ENCODE peak calls at places on chromosomes 7 and 10, in eight cellular contexts. T is tibial artery, R is heart left ventricle, B is Caco-2, M is GM20000, V is tibial nerve, H is progenitor cell of endocrine pancreas, L is H9. D is an unnamed sample.

GRCh38 chr7:43318188-43318587 is 205.7 kb downstream of the HECW1 start:
- DNase-seq in T (no peak), R (no peak), B (no peak), M (no peak), V (no peak), H (no peak), L (no peak), D (no peak)

GRCh38 chr7:80967536-80968297 is 48.9 kb upstream of the SEMA3C start:
- DNase-seq in T (no peak), R (no peak), B (no peak), M (no peak), V (no peak), H (no peak), L (no peak), D (no peak)

GRCh38 chr10:53980210-53980609 is 820.8 kb downstream of the PCDH15 start:
- DNase-seq in T (no peak), R (no peak), B (no peak), M (no peak), V (no peak), H (no peak), L (no peak), D (no peak)

GRCh38 chr10:109967739-109968088 is 40.1 kb upstream of the ADD3 start:
- DNase-seq in T (no peak), R (no peak), B (no peak), M (no peak), V (no peak), H (no peak), L (no peak), D (no peak)

GRCh38 chr10:78258303-78259030 is 224.8 kb downstream of the RPS24 start:
- DNase-seq in T (no peak), R (no peak), B (no peak), M (no peak), V (no peak), H (no peak), L (no peak), D (no peak)

GRCh38 chr10:72292223-72292691 is 18.5 kb downstream of the DDIT4 start:
- DNase-seq in T (no peak), R (no peak), B (no peak), M (no peak), V (no peak), H (no peak), L (no peak), D (no peak)

GRCh38 chr10:76352300-76352699 is 920.9 kb downstream of the LRMDA start:
- DNase-seq in T (no peak), R (no peak), B (no peak), M (no peak), V (no peak), H (no peak), L (no peak), D (no peak)

GRCh38 chr10:60575105-60575504 is 185.4 kb upstream of the ANK3 start:
- DNase-seq in T (no peak), R (no peak), B (no peak), M (no peak), V (no peak), H (no peak), L (no peak), D (no peak)

GRCh38 chr7:41792099-41792498 is 89.2 kb upstream of the INHBA start:
- DNase-seq in T (no peak), R (no peak), B (no peak), M (no peak), V (no peak), H (no peak), L (no peak), D (no peak)

GRCh38 chr10:4270116-4270515 is 485.1 kb upstream of the KLF6 start:
- DNase-seq in T (no peak), R (no peak), B (peak), M (no peak), V (no peak), H (no peak), L (no peak), D (no peak)

GRCh38 chr10:99742240-99742639 is 10.2 kb downstream of the CUTC start:
- DNase-seq in T (no peak), R (no peak), B (no peak), M (no peak), V (no peak), H (no peak), L (no peak), D (no peak)

GRCh38 chr10:89591796-89592271 is 53.2 kb downstream of the PANK1 start:
- DNase-seq in T (peak), R (peak), B (peak), M (no peak), V (no peak), H (no peak), L (no peak), D (no peak)

GRCh38 chr10:17001961-17002749 is 127.5 kb downstream of the CUBN start:
- DNase-seq in T (peak), R (peak), B (no peak), M (peak), V (no peak), H (no peak), L (no peak), D (no peak)

GRCh38 chr7:24508301-24508700 is 65.0 kb upstream of the PALS2 start:
- DNase-seq in T (no peak), R (no peak), B (peak), M (no peak), V (no peak), H (no peak), L (no peak), D (no peak)

GRCh38 chr7:130732980-130733865 is 784 bp downstream of the KLF14 start:
- DNase-seq in T (no peak), R (peak), B (peak), M (peak), V (no peak), H (peak), L (peak), D (peak)

GRCh38 chr7:105808703-105809590 is 67.5 kb downstream of the ATXN7L1 start:
- DNase-seq in T (no peak), R (no peak), B (no peak), M (peak), V (no peak), H (no peak), L (no peak), D (no peak)

GRCh38 chr7:135232087-135232486 is 1.6 kb upstream of the STRA8 start:
- DNase-seq in T (no peak), R (no peak), B (no peak), M (no peak), V (no peak), H (no peak), L (no peak), D (no peak)

GRCh38 chr7:135234727-135235126 is 1.1 kb downstream of the STRA8 start:
- DNase-seq in T (no peak), R (no peak), B (no peak), M (no peak), V (no peak), H (no peak), L (no peak), D (no peak)

GRCh38 chr7:135231686-135232085 is 2.0 kb upstream of the STRA8 start:
- DNase-seq in T (no peak), R (no peak), B (no peak), M (no peak), V (no peak), H (no peak), L (no peak), D (no peak)

GRCh38 chr7:135233570-135233969 is at the start of gene STRA8:
- DNase-seq in T (no peak), R (no peak), B (no peak), M (no peak), V (no peak), H (no peak), L (no peak), D (no peak)

DNA sequence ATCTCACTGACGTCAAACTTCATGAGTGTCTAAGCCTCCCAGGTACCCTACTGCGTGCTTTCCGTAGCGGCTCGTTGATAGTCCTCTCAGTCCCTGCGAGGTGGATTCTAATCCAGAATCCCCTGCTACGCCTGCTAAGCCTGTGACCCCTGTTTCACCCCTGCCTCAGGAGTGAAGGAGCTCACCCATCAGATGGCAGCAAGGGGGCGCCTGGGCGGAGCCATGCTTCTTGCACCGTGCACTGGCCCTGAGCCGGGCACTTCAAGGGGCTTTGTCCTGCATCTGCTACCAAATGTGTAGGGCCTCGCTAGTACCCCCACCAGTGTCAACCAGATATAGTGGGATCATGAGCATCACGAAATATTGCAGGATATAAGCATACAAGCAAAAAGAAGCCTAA is 918 bp upstream of the STRA8 start:
- DNase-seq in T (no peak), R (no peak), B (peak), M (no peak), V (no peak), H (no peak), L (peak), D (no peak)
- TF ChIP-seq CTCF in T (no peak), R (no peak), B (peak), M (no peak), V (no peak), H (no peak), L (peak), D (peak)

GRCh38 chr7:154832557-154833138 is 170.3 kb downstream of the PAXIP1 start:
- DNase-seq in T (no peak), R (no peak), B (peak), M (peak), V (no peak), H (no peak), L (peak), D (no peak)
- TF ChIP-seq CTCF in T (no peak), R (no peak), B (peak), M (peak), V (no peak), H (peak), L (peak), D (no peak)

DNA sequence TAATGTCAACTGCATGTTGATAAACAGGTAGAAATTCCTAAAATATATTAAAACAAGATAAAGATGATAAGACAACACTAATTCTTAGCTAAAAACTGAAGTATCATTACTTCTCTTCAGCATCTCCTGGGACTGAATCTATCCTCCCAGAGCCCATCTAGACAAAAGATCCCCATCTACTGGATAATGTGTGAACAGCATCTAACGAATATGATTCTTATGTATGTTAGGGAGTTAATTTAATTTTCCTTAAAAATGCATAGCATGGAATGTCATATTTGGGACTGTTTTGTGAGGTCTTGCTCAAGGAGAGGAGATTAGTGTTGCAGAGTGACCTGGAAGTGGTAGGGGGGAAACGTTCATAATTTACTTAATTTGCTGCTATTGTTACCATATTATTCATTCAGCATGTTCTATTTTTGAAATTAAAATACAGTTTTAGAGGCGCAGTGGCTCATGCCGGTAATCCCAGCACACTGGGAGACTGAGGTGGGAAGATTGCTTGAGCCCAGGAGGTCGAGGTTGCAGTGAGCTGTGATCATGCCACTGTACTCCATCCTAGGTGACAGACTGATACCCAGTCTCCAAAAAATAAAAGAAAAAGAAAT is 305.1 kb upstream of the CSTF2T start:
- DNase-seq in T (no peak), R (no peak), B (peak), M (peak), V (no peak), H (no peak), L (no peak), D (no peak)
- TF ChIP-seq CTCF in T (peak), R (peak), B (peak), M (peak), V (peak), H (peak), L (peak), D (peak)

GRCh38 chr7:98090116-98090515 is 16.5 kb upstream of the LMTK2 start:
- DNase-seq in T (no peak), R (no peak), B (no peak), M (no peak), V (no peak), H (no peak), L (no peak), D (no peak)

GRCh38 chr7:98081351-98081750 is 25.3 kb upstream of the LMTK2 start:
- DNase-seq in T (no peak), R (no peak), B (no peak), M (no peak), V (no peak), H (no peak), L (no peak), D (no peak)

GRCh38 chr7:98086231-98086855 is 20.3 kb upstream of the LMTK2 start:
- DNase-seq in T (peak), R (no peak), B (no peak), M (no peak), V (no peak), H (no peak), L (no peak), D (no peak)

GRCh38 chr7:98084631-98085030 is 22.0 kb upstream of the LMTK2 start:
- DNase-seq in T (no peak), R (no peak), B (no peak), M (no peak), V (no peak), H (no peak), L (no peak), D (no peak)

DNA sequence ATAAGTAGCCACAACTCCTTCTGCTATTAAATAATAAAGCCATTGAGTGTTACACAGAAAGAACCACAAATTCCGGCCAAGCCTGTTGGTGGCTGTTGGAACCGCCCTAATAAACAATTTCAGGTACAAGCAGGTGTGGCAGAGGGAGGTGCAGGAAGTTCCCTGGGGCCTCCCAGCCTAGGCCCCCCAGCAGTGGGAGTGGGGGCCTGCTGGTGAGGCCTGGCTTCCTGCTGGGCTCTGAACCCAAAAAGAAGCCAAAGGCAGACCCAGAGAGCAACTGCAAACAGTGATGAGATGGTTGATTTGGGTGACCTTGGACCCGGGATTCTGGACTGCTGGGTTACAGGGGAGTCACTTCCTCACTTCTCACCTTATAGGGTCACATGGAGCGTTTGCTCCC is 21.0 kb upstream of the LMTK2 start:
- DNase-seq in T (peak), R (no peak), B (no peak), M (no peak), V (no peak), H (no peak), L (no peak), D (no peak)
- TF ChIP-seq CTCF in T (no peak), R (no peak), B (no peak), M (no peak), V (no peak), H (no peak), L (no peak), D (no peak)

GRCh38 chr10:132648871-132649528 is 111.4 kb downstream of the INPP5A start:
- DNase-seq in T (no peak), R (no peak), B (no peak), M (no peak), V (no peak), H (no peak), L (no peak), D (no peak)
- TF ChIP-seq CTCF in T (no peak), R (no peak), B (no peak), M (no peak), V (no peak), H (no peak), L (no peak), D (no peak)

GRCh38 chr7:92709150-92709549 is 119.0 kb upstream of the FAM133B start:
- DNase-seq in T (no peak), R (no peak), B (no peak), M (no peak), V (no peak), H (no peak), L (no peak), D (no peak)

GRCh38 chr7:92705831-92706230 is 115.6 kb upstream of the FAM133B start:
- DNase-seq in T (no peak), R (no peak), B (no peak), M (no peak), V (no peak), H (no peak), L (no peak), D (no peak)

GRCh38 chr7:92708105-92709042 is 118.2 kb upstream of the FAM133B start:
- DNase-seq in T (no peak), R (no peak), B (no peak), M (no peak), V (no peak), H (no peak), L (no peak), D (no peak)

GRCh38 chr7:92706563-92706962 is 116.4 kb upstream of the FAM133B start:
- DNase-seq in T (no peak), R (no peak), B (no peak), M (no peak), V (no peak), H (no peak), L (no peak), D (no peak)

DNA sequence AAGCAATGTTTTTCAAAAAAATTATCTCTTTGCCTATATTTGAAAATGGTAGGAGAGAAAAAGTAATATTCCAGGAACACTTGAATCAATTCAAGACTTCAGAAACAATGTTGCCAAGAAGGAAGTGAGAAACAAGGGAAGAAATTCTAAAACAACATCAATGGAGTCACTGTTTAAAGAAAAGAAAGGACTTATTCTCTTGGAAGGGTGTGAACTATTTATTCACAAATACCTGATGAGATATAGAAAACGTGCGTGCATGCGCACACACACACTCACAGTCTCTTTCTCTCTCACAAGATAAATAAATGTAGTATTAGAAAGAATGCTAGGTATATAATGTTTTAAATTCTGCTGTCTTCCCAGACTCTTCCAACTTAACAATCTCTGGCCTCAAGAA is 117.2 kb upstream of the FAM133B start:
- DNase-seq in T (no peak), R (no peak), B (no peak), M (no peak), V (no peak), H (no peak), L (no peak), D (no peak)
- TF ChIP-seq CTCF in T (no peak), R (no peak), B (no peak), M (no peak), V (no peak), H (no peak), L (no peak), D (no peak)

GRCh38 chr7:106959753-106960152 is 84.8 kb upstream of the PRKAR2B start:
- DNase-seq in T (no peak), R (no peak), B (peak), M (peak), V (no peak), H (peak), L (peak), D (no peak)
- TF ChIP-seq CTCF in T (no peak), R (no peak), B (peak), M (no peak), V (no peak), H (peak), L (peak), D (no peak)